ENCODE peak calls at places on chromosomes 6 and 20, in four cellular contexts. V, K, M and Y are unnamed samples.

GRCh38 chr20:63470410-63470809 is 2.0 kb downstream of the KCNQ2 start:
- DNase-seq in V (no peak), K (no peak), M (no peak), Y (no peak)

GRCh38 chr6:152461556-152461955 is 175.6 kb downstream of the SYNE1 start:
- DNase-seq in V (no peak), M (no peak), K (no peak), Y (no peak)

GRCh38 chr6:39887692-39888450 is 46.4 kb downstream of the MOCS1 start:
- DNase-seq in V (no peak), K (no peak), M (peak), Y (no peak)

GRCh38 chr20:63945031-63945658 is 11.1 kb downstream of the UCKL1 start:
- DNase-seq in V (no peak), K (no peak), M (no peak), Y (no peak)

GRCh38 chr6:41801380-41801779 is 13.9 kb downstream of the TOMM6 start:
- DNase-seq in K (no peak), V (no peak), M (no peak), Y (no peak)

GRCh38 chr6:93418448-93419303 is 683 bp downstream of the EPHA7 start:
- DNase-seq in V (peak), M (no peak), K (no peak), Y (no peak)

GRCh38 chr6:118501816-118502568 is 46.1 kb upstream of the PLN start:
- DNase-seq in V (no peak), K (no peak), M (no peak), Y (no peak)

GRCh38 chr20:17969884-17970409 is 1.1 kb downstream of the MGME1 start:
- DNase-seq in M (no peak), V (no peak), K (no peak), Y (no peak)

GRCh38 chr6:69630767-69631166 is 166.0 kb downstream of the LMBRD1 start:
- DNase-seq in V (no peak), M (no peak), K (no peak), Y (no peak)

GRCh38 chr6:70312165-70312564 is 9.3 kb upstream of the COL9A1 start:
- DNase-seq in V (no peak), K (peak), M (no peak), Y (no peak)

GRCh38 chr6:84508981-84509380 is 255.4 kb downstream of the TBX18 start:
- DNase-seq in V (no peak), M (no peak), K (no peak), Y (no peak)
- TF ChIP-seq SIN3A in V (no peak), M (no peak), K (no peak), Y (no peak)

DNA sequence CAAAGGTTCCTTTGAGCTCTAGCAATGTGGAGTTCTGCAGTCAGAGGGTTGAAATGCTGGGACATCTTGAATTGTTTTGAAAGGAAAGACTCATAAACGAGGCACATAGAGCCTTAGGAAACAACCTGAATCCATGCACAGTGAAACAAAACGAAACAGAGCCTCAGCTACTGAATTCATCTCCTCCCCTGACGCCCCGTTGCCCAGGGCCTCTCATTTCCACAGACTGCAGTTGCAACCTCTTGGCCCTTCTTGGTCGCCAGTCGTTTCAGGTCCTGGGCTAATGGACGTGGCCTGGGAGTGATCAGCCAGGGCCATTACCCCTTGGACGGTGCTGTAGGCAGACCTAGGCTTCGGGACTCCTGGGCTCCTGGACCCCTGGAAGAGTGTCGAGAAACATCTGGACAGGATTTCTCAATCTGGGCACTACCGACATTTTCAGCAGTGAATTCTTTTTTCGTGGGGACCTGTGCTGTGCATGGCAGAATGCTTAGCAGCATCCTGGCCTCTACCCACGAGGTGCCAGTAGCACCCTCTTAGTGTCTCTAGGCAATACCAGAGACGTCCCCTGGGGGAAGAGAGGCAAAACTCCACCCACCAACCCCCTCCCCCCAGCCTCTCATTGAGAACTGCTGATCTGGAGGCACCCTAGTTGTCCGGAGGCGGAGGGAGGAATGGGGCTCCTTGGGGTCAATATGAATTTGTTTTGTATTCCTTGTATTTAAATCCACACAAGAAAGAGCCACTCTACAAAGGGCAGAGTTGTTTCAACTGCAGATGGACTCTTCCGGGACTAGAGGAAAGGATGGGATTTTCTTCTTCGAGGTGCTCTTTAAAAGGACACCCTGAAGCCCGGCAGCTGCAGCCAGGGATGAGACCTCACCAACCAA is 50.2 kb downstream of the TMEM242 start:
- DNase-seq in K (no peak), M (no peak), V (no peak), Y (no peak)
- TF ChIP-seq CTCF in K (no peak), M (peak), V (no peak), Y (no peak)

DNA sequence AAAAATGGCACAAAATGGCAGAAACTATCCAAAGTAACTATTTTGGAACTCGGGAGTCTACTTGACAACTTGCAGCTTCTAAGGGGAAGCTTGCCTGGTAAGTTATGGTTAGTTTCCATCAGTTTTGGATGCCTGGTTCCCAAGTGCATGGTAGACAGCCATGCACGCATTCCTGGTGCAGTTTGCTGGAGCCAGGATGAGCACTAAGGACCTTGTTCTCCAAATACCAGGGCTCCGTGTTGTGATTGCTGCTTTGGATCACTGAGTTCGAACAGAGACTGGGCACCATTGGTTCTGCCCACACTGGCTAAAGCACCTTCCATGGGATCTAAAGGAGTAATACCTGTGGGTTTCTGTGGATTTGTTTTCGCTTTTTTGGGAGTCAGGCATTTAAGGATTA is 103.7 kb downstream of the FAM120B start:
- DNase-seq in K (no peak), M (no peak), V (no peak), Y (no peak)
- TF ChIP-seq SIN3A in K (no peak), M (no peak), V (no peak), Y (no peak)

GRCh38 chr20:25160897-25161296 is 34.6 kb upstream of the ENTPD6 start:
- DNase-seq in K (no peak), M (no peak), V (no peak), Y (no peak)
- TF ChIP-seq CTCF in K (no peak), M (no peak), V (no peak), Y (no peak)

DNA sequence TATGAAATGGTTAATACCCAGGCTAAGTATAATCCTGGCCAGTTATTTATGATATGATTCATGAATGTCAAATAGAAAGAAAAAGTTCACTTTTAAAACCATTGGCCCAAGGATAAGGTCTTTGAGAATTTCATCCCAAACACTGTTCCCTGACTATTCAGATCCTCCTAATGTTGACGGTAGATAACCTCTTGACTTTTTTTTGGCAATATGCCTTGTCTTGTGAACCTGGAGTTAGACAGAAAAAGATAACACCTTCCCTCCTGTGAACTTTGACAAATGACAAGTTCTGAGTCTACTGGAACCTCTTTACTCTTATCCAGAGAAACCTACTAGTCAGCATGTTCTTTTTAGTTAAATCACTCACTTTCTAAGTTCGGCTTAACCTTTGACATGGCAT is 166.8 kb upstream of the PREP start:
- DNase-seq in M (no peak), K (no peak), V (no peak), Y (no peak)
- TF ChIP-seq SIN3A in M (no peak), K (no peak), V (no peak), Y (no peak)

GRCh38 chr20:48577557-48577956 is 250.2 kb downstream of the PREX1 start:
- DNase-seq in K (no peak), V (no peak), M (no peak), Y (no peak)
- TF ChIP-seq CTCF in K (no peak), V (no peak), M (no peak), Y (no peak)

GRCh38 chr20:2799688-2800589 is 488 bp downstream of the CPXM1 start:
- DNase-seq in K (no peak), M (no peak), V (peak), Y (no peak)
- TF ChIP-seq SIN3A in K (no peak), M (peak), V (no peak), Y (no peak)

GRCh38 chr6:5398530-5398929 is 137.2 kb downstream of the FARS2 start:
- DNase-seq in V (peak), M (no peak), K (no peak), Y (peak)
- TF ChIP-seq CTCF in V (peak), M (peak), K (peak), Y (peak)

GRCh38 chr20:19851863-19852262 is 93.8 kb downstream of the RIN2 start:
- DNase-seq in M (no peak), V (no peak), K (no peak), Y (no peak)
- TF ChIP-seq SIN3A in M (no peak), V (no peak), K (no peak), Y (no peak)